ENCODE peak calls at places on chromosome X, in nine cellular contexts. H is cardiac fibroblast; T is AG10803; W is uterus; U is psoas muscle; P is Panc1; F is CD8-positive, alpha-beta memory T cell; L is ascending aorta; I is brain microvascular endothelial cell. C is an unnamed sample.

GRCh38 chrX:22105231-22105630 is 73.1 kb downstream of the PHEX start:
- DNase-seq in H (peak), T (peak), W (peak), U (no peak), P (no peak), F (no peak), L (no peak), I (peak), C (peak)

GRCh38 chrX:56564182-56564885 is 907 bp downstream of the UBQLN2 start:
- DNase-seq in H (peak), T (peak), W (no peak), U (peak), P (no peak), F (peak), L (no peak), I (peak), C (peak)

GRCh38 chrX:119757646-119757978 is 776 bp upstream of the SOWAHD start:
- DNase-seq in H (no peak), T (no peak), W (no peak), U (no peak), P (no peak), F (no peak), L (no peak), I (no peak), C (no peak)

GRCh38 chrX:74383611-74384010 is 37.7 kb upstream of the SLC16A2 start:
- DNase-seq in H (peak), T (peak), W (peak), U (no peak), P (no peak), F (no peak), L (no peak), I (peak), C (peak)

GRCh38 chrX:20252392-20253231 is 14.1 kb downstream of the RPS6KA3 start:
- DNase-seq in H (peak), T (peak), W (no peak), U (peak), P (no peak), F (peak), L (peak), I (peak), C (peak)

GRCh38 chrX:115894087-115894486 is 276.5 kb upstream of the AGTR2 start:
- DNase-seq in H (peak), T (no peak), W (no peak), U (no peak), P (no peak), F (no peak), L (peak), I (peak), C (peak)

GRCh38 chrX:101450052-101450451 is 35.2 kb upstream of the ARMCX4 start:
- DNase-seq in H (no peak), T (no peak), W (no peak), U (no peak), P (no peak), F (no peak), L (no peak), I (no peak), C (no peak)

GRCh38 chrX:108199691-108200090 is 108.1 kb downstream of the ATG4A start:
- DNase-seq in H (peak), T (peak), W (no peak), U (no peak), P (no peak), F (no peak), L (no peak), I (peak), C (peak)

GRCh38 chrX:98371994-98372393 is 1488.3 kb downstream of the RPA4 start:
- DNase-seq in H (no peak), T (no peak), W (no peak), U (no peak), P (no peak), F (no peak), L (no peak), I (no peak), C (no peak)

GRCh38 chrX:12241026-12241425 is 102.8 kb downstream of the FRMPD4 start:
- DNase-seq in H (peak), T (no peak), W (no peak), U (no peak), P (no peak), F (no peak), L (no peak), I (peak), C (no peak)

GRCh38 chrX:12249997-12250396 is 111.7 kb downstream of the FRMPD4 start:
- DNase-seq in H (no peak), T (peak), W (no peak), U (no peak), P (no peak), F (no peak), L (no peak), I (peak), C (no peak)

GRCh38 chrX:12240491-12240890 is 102.2 kb downstream of the FRMPD4 start:
- DNase-seq in H (no peak), T (no peak), W (no peak), U (no peak), P (no peak), F (no peak), L (no peak), I (no peak), C (no peak)

GRCh38 chrX:12245650-12246645 is 107.7 kb downstream of the FRMPD4 start:
- DNase-seq in H (peak), T (peak), W (no peak), U (no peak), P (no peak), F (no peak), L (no peak), I (peak), C (peak)
- H3K4me3 ChIP-seq in H (no peak), T (no peak), W (no peak), U (no peak), P (no peak), F (no peak), L (no peak), I (no peak), C (no peak)

DNA sequence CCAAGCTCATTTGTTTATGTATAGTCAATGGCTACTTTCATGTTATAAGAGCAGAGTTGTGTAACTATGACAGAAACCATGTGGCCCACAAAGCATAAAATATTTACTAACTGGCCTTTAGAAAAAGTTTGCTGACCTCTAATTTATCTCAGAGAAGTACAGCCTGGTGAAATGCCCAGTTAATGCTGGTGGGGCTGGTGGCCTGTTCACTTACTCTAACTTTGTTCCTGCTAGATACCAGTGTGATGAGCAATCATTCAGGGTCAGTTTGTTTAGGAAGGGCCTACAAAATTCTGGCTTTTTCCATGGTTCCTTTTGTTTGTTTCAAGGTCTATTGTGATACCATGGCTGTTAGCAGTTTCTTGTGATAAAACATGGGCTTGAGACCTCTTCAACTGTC is 104.6 kb downstream of the PPP1R2C start:
- DNase-seq in H (peak), T (no peak), W (no peak), U (no peak), P (no peak), F (no peak), L (no peak), I (no peak), C (peak)
- H3K4me3 ChIP-seq in H (no peak), T (no peak), W (no peak), U (no peak), P (no peak), F (no peak), L (no peak), I (no peak), C (no peak)

DNA sequence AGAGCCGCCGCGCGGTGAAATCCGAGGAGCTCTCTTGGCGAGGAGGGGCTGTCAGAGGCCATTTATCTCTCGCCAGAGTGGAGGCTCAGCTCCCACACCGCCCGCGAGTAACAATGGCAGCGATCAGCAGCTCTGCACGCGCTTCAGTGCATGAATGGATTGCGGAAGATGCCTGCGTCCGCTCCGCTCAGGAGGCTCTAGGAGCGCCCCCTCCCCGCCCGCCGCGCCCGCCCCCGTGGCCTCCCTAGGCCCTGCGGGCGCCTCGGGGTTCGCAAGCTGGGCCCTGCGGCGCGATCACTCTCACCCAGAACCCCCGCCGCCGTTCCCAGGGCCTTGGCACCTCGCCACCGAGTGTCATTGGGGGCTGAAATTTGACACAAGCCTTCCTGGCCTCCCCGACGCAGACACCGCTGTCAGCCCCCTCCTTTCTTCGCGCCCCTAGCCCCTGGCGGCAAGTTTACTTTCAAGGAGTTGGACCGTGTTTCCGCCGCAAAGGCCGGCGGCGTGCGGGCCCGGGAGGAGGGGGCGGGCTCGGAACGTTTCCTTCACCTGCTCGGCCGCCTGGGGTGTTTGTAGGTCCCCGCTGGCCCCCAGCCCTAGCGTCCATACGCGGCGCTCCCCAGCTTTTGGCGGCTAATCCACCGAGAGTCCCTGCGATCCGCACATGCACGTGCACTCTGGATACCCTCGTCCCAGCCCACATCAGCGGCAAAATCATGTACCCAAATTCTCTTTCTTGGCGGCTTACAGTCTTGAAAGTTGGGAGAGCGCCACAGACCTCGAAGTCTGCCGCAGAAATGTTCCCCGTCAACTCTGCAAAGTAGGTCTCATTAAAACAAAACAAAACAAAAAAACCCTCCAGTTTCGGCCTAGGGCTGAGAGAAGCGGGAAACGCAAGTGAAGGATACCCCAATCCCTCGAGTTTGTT is 49.0 kb upstream of the BCOR start:
- DNase-seq in H (no peak), T (no peak), W (peak), U (no peak), P (no peak), F (no peak), L (no peak), I (no peak), C (peak)
- H3K4me3 ChIP-seq in H (peak), T (peak), W (peak), U (peak), P (no peak), F (no peak), L (peak), I (peak), C (peak)

GRCh38 chrX:107154787-107155620 is 36.4 kb upstream of the RBM41 start:
- DNase-seq in H (peak), T (no peak), W (no peak), U (no peak), P (no peak), F (no peak), L (no peak), I (peak), C (peak)
- H3K4me3 ChIP-seq in H (no peak), T (no peak), W (no peak), U (no peak), P (no peak), F (no peak), L (no peak), I (no peak), C (no peak)

GRCh38 chrX:24124227-24124799 is 25.2 kb upstream of the ZFX start:
- DNase-seq in H (no peak), T (no peak), W (no peak), U (no peak), P (no peak), F (no peak), L (no peak), I (no peak), C (no peak)

GRCh38 chrX:24125028-24125612 is 24.4 kb upstream of the ZFX start:
- DNase-seq in H (no peak), T (no peak), W (no peak), U (no peak), P (no peak), F (no peak), L (no peak), I (no peak), C (no peak)
- H3K4me3 ChIP-seq in H (no peak), T (no peak), W (no peak), U (no peak), P (peak), F (no peak), L (no peak), I (no peak), C (no peak)

DNA sequence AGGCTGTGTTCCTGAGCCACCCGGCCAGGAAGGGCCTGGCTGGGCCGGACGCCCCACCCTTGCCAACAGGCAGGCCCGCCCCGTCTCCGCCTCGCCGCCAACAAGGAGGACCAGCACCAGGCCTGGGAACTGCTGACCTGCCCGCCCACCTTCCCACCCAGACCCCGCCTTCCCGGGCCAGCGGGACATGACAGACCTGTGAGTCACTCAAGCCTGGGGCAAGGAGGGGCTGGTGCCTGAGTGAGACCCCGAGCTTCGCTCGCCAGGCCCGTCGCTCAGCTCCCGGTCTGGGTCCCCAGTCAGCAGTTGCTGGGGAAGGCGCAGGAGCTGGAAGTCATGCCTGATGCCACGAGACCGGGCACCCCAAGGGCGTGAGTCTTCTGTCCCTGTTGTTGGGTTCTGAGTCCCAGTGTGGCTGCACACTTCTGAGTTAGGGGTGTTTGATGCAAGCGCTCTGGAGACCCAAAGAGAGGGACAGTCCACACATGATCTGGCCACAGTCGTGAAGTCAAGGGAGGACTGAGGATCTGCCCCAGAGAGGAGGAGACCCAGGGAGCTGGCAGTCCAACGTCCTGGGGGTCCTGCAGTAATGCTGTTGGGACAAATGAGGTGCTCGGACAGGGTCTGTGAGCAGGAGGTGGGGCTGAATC is at the start of gene DNASE1L1:
- DNase-seq in H (peak), T (peak), W (peak), U (peak), P (no peak), F (peak), L (peak), I (peak), C (peak)
- H3K4me3 ChIP-seq in H (peak), T (peak), W (no peak), U (peak), P (peak), F (no peak), L (peak), I (peak), C (peak)

DNA sequence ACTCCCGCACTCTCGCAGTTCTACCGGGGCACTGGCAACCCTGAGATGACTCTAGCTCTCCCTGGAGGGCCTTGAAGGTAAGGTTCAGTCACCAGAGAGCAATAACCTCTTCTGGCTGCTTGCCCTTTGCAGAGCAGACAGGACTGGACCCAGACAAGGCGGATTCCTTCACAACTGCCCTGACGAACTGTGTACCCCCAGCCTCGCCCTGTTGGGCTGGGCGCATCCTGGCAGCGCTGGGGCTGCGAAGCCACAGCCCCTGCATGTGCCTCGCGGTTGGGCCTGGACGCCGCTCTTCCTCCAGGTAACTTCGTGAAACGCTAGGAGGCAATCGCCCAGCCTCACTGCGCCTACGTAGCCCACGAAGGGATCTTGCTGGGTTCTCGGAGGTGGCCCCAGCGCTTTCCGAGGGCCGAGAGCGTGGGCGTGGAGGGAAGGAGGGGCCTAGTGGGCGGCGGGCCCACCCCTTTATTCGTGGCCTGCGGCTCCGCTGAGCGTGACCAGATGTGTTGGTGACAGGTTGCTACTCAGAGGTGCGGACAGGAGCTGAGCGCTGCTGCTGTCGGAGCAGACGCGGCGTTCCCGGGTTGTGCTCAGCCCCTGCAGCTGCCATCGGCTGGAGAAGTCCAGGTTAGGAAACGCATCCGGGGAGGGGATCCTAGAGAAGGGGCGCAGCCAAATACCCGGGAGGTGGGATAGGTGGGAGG is 1.9 kb upstream of the MAMLD1 start:
- DNase-seq in H (no peak), T (no peak), W (no peak), U (no peak), P (no peak), F (peak), L (no peak), I (no peak), C (peak)
- H3K4me3 ChIP-seq in H (peak), T (peak), W (peak), U (peak), P (peak), F (peak), L (peak), I (peak), C (peak)

C was measured in fibroblast of pulmonary artery.